ENCODE peak calls at places on chromosomes 3 and 15, in six cellular contexts. One of them, this sample, is unnamed.

GRCh38 chr3:108022316-108023150 is 68.3 kb downstream of the CD47 start:
- DNase-seq in neuronal stem cell: no peak
- DNase-seq in IMR-90: no peak
- DNase-seq in mesenchymal stem cell: peak
- DNase-seq in trophoblast cell: peak
- DNase-seq in H9: no peak
- DNase-seq in this sample: no peak

GRCh38 chr3:46971151-46971550 is 5.4 kb downstream of the CCDC12 start:
- DNase-seq in neuronal stem cell: no peak
- DNase-seq in IMR-90: no peak
- DNase-seq in mesenchymal stem cell: no peak
- DNase-seq in trophoblast cell: no peak
- DNase-seq in H9: no peak
- DNase-seq in this sample: no peak

GRCh38 chr3:103052236-103052830 is 617.5 kb downstream of the ZPLD1 start:
- DNase-seq in neuronal stem cell: no peak
- DNase-seq in IMR-90: no peak
- DNase-seq in mesenchymal stem cell: no peak
- DNase-seq in trophoblast cell: no peak
- DNase-seq in H9: no peak
- DNase-seq in this sample: no peak

GRCh38 chr3:46981932-46982471 is 2.5 kb downstream of the NBEAL2 start:
- DNase-seq in neuronal stem cell: no peak
- DNase-seq in IMR-90: no peak
- DNase-seq in mesenchymal stem cell: no peak
- DNase-seq in trophoblast cell: no peak
- DNase-seq in H9: peak
- DNase-seq in this sample: no peak

GRCh38 chr3:126912491-126913195 is 70.3 kb upstream of the PLXNA1 start:
- DNase-seq in neuronal stem cell: no peak
- DNase-seq in IMR-90: no peak
- DNase-seq in mesenchymal stem cell: no peak
- DNase-seq in trophoblast cell: no peak
- DNase-seq in H9: no peak
- DNase-seq in this sample: no peak

GRCh38 chr3:117219296-117219695 is 509.7 kb downstream of the TUSC7 start:
- DNase-seq in neuronal stem cell: no peak
- DNase-seq in IMR-90: peak
- DNase-seq in mesenchymal stem cell: no peak
- DNase-seq in trophoblast cell: no peak
- DNase-seq in H9: no peak
- DNase-seq in this sample: no peak

GRCh38 chr15:90296996-90297395 is 31.5 kb downstream of the NGRN start:
- DNase-seq in neuronal stem cell: no peak
- DNase-seq in IMR-90: no peak
- DNase-seq in mesenchymal stem cell: no peak
- DNase-seq in trophoblast cell: no peak
- DNase-seq in H9: no peak
- DNase-seq in this sample: no peak

GRCh38 chr3:45064512-45065372 is 38.6 kb downstream of the CLEC3B start:
- DNase-seq in neuronal stem cell: no peak
- DNase-seq in IMR-90: peak
- DNase-seq in mesenchymal stem cell: peak
- DNase-seq in trophoblast cell: peak
- DNase-seq in H9: no peak
- DNase-seq in this sample: no peak

GRCh38 chr3:72031581-72031980 is 246.6 kb upstream of the PROK2 start:
- DNase-seq in neuronal stem cell: no peak
- DNase-seq in IMR-90: peak
- DNase-seq in mesenchymal stem cell: peak
- DNase-seq in trophoblast cell: peak
- DNase-seq in H9: no peak
- DNase-seq in this sample: no peak

GRCh38 chr3:147572970-147573340 is 163.8 kb downstream of the ZIC1 start:
- DNase-seq in neuronal stem cell: no peak
- DNase-seq in IMR-90: no peak
- DNase-seq in mesenchymal stem cell: no peak
- DNase-seq in trophoblast cell: peak
- DNase-seq in H9: no peak
- DNase-seq in this sample: no peak

GRCh38 chr15:77518458-77518857 is 97.8 kb downstream of the HMG20A start:
- DNase-seq in neuronal stem cell: no peak
- DNase-seq in IMR-90: no peak
- DNase-seq in mesenchymal stem cell: no peak
- DNase-seq in trophoblast cell: no peak
- DNase-seq in H9: no peak
- DNase-seq in this sample: no peak

GRCh38 chr3:167750273-167750971 is 14.9 kb downstream of the SERPINI1 start:
- DNase-seq in neuronal stem cell: no peak
- DNase-seq in IMR-90: no peak
- DNase-seq in mesenchymal stem cell: no peak
- DNase-seq in trophoblast cell: no peak
- DNase-seq in H9: no peak
- DNase-seq in this sample: no peak

GRCh38 chr3:22886394-22886793 is 316.7 kb upstream of the UBE2E2 start:
- DNase-seq in neuronal stem cell: no peak
- DNase-seq in IMR-90: no peak
- DNase-seq in mesenchymal stem cell: no peak
- DNase-seq in trophoblast cell: no peak
- DNase-seq in H9: no peak
- DNase-seq in this sample: no peak

GRCh38 chr3:141272906-141273662 is 41.5 kb downstream of the PXYLP1 start:
- DNase-seq in neuronal stem cell: no peak
- DNase-seq in IMR-90: peak
- DNase-seq in mesenchymal stem cell: peak
- DNase-seq in trophoblast cell: no peak
- DNase-seq in H9: no peak
- DNase-seq in this sample: no peak

GRCh38 chr3:124926426-124927116 is 8.0 kb downstream of the MUC13 start:
- DNase-seq in neuronal stem cell: no peak
- DNase-seq in IMR-90: peak
- DNase-seq in mesenchymal stem cell: no peak
- DNase-seq in trophoblast cell: no peak
- DNase-seq in H9: no peak
- DNase-seq in this sample: no peak

GRCh38 chr3:58335432-58335947 is 2.8 kb downstream of the PXK start:
- DNase-seq in neuronal stem cell: no peak
- DNase-seq in IMR-90: no peak
- DNase-seq in mesenchymal stem cell: no peak
- DNase-seq in trophoblast cell: no peak
- DNase-seq in H9: no peak
- DNase-seq in this sample: no peak

GRCh38 chr3:58333206-58334012 is 717 bp downstream of the PXK start:
- DNase-seq in neuronal stem cell: peak
- DNase-seq in IMR-90: no peak
- DNase-seq in mesenchymal stem cell: no peak
- DNase-seq in trophoblast cell: peak
- DNase-seq in H9: peak
- DNase-seq in this sample: no peak

GRCh38 chr3:58332575-58333179 is at the start of gene PXK:
- DNase-seq in neuronal stem cell: peak
- DNase-seq in IMR-90: peak
- DNase-seq in mesenchymal stem cell: peak
- DNase-seq in trophoblast cell: peak
- DNase-seq in H9: peak
- DNase-seq in this sample: peak

GRCh38 chr3:58331593-58332152 is 1.0 kb upstream of the PXK start:
- DNase-seq in neuronal stem cell: no peak
- DNase-seq in IMR-90: no peak
- DNase-seq in mesenchymal stem cell: no peak
- DNase-seq in trophoblast cell: no peak
- DNase-seq in H9: no peak
- DNase-seq in this sample: no peak

GRCh38 chr3:58334013-58334321 is 1.3 kb downstream of the PXK start:
- DNase-seq in neuronal stem cell: no peak
- DNase-seq in IMR-90: no peak
- DNase-seq in mesenchymal stem cell: peak
- DNase-seq in trophoblast cell: no peak
- DNase-seq in H9: no peak
- DNase-seq in this sample: no peak
- H3K18ac ChIP-seq in neuronal stem cell: no peak
- H3K18ac ChIP-seq in IMR-90: peak
- H3K18ac ChIP-seq in mesenchymal stem cell: no peak
- H3K18ac ChIP-seq in trophoblast cell: no peak
- H3K18ac ChIP-seq in H9: no peak
- H3K18ac ChIP-seq in this sample: no peak

DNA sequence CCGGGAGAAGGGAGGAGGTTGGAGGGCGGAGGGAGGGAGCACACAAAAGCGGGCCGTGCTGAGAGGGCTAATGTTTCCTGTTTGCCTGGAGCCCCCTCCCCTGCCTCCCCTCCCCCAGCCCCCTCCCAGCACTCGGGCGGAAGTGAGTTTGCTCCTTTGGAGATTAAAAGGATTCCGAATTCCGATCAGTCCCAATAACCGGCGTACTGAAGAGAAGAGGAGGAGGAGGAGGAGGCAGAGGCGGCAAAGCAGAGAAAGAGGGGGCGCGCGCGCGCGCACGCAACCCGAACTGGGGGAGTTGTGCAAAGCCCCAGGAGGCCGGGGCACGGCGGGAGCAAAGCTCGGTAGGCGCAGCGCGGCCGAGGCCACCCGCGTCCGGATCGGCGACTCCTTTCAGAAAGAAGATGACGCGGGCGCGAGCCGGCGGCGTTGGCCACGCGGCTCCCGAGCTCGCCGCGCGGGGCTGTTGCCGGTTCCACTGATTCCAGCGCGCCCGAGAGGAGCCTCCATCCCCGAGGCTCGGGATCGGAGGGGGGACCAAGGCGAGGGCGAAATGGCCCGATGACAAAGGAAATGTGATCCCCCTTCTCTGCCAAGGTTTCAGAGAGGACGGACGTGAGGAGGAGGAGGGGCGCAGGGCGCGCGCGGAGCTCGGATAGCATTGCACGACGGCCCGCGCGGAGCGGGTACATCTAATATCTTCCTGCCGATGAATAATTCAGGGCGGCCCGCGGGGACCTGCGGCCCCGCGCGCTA is 1.2 kb upstream of the TRIM71 start:
- DNase-seq in neuronal stem cell: peak
- DNase-seq in IMR-90: no peak
- DNase-seq in mesenchymal stem cell: peak
- DNase-seq in trophoblast cell: peak
- DNase-seq in H9: peak
- DNase-seq in this sample: peak
- H2AFZ ChIP-seq in neuronal stem cell: peak
- H2AFZ ChIP-seq in IMR-90: peak
- H2AFZ ChIP-seq in mesenchymal stem cell: no peak
- H2AFZ ChIP-seq in trophoblast cell: peak
- H2AFZ ChIP-seq in H9: no peak
- H2AFZ ChIP-seq in this sample: no peak

GRCh38 chr3:155500429-155500828 is 206.9 kb upstream of the STRIT1 start:
- DNase-seq in neuronal stem cell: no peak
- DNase-seq in IMR-90: no peak
- DNase-seq in mesenchymal stem cell: no peak
- DNase-seq in trophoblast cell: no peak
- DNase-seq in H9: no peak
- DNase-seq in this sample: no peak

GRCh38 chr3:155494332-155494731 is 200.8 kb upstream of the STRIT1 start:
- DNase-seq in neuronal stem cell: no peak
- DNase-seq in IMR-90: no peak
- DNase-seq in mesenchymal stem cell: no peak
- DNase-seq in trophoblast cell: no peak
- DNase-seq in H9: no peak
- DNase-seq in this sample: no peak

GRCh38 chr3:155495387-155495786 is 201.9 kb upstream of the STRIT1 start:
- DNase-seq in neuronal stem cell: no peak
- DNase-seq in IMR-90: peak
- DNase-seq in mesenchymal stem cell: peak
- DNase-seq in trophoblast cell: no peak
- DNase-seq in H9: no peak
- DNase-seq in this sample: no peak

GRCh38 chr3:155496206-155496605 is 202.7 kb upstream of the STRIT1 start:
- DNase-seq in neuronal stem cell: no peak
- DNase-seq in IMR-90: no peak
- DNase-seq in mesenchymal stem cell: no peak
- DNase-seq in trophoblast cell: no peak
- DNase-seq in H9: no peak
- DNase-seq in this sample: no peak

DNA sequence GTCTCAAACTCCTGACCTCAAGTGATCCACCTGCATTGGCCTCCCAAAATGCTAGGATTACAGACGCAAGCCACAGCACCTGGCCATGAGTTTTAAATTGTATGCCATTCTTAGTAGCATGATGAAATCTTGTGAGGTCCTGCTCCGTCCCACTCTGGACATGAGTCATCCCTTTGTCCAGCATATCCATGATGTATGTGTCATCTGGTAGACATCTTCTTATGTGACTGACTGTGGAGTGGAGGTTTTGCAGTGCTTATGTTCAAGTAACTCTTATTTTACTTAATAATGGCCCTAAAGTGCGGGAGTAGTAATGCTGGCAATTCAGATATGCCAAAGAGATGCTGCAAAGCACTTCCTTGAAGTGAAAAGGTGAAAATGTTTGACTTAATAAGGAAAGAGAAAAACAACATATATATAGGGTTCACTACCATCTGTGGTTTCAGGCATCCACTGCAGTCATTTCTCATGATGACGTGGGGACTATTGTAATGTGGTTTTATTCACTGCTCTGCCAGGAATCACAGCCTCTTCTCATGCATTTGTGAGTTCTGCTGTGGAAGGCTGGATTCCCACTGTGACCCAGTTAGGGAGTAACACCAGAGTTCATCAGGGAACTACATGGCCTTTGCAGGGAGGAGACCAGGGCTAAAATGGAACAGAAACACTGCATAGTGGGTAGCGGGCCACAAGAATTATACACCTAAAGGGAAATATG is 204.6 kb upstream of the STRIT1 start:
- DNase-seq in neuronal stem cell: no peak
- DNase-seq in IMR-90: peak
- DNase-seq in mesenchymal stem cell: peak
- DNase-seq in trophoblast cell: peak
- DNase-seq in H9: no peak
- DNase-seq in this sample: no peak
- H3K18ac ChIP-seq in neuronal stem cell: no peak
- H3K18ac ChIP-seq in IMR-90: no peak
- H3K18ac ChIP-seq in mesenchymal stem cell: no peak
- H3K18ac ChIP-seq in trophoblast cell: no peak
- H3K18ac ChIP-seq in H9: no peak
- H3K18ac ChIP-seq in this sample: no peak

GRCh38 chr15:96329403-96329981 is 1.0 kb upstream of the NR2F2 start:
- DNase-seq in neuronal stem cell: no peak
- DNase-seq in IMR-90: no peak
- DNase-seq in mesenchymal stem cell: peak
- DNase-seq in trophoblast cell: no peak
- DNase-seq in H9: no peak
- DNase-seq in this sample: no peak

GRCh38 chr15:96330064-96330449 is 443 bp upstream of the NR2F2 start:
- DNase-seq in neuronal stem cell: no peak
- DNase-seq in IMR-90: peak
- DNase-seq in mesenchymal stem cell: peak
- DNase-seq in trophoblast cell: peak
- DNase-seq in H9: peak
- DNase-seq in this sample: peak

GRCh38 chr15:96331942-96332853 is 1.7 kb downstream of the NR2F2 start:
- DNase-seq in neuronal stem cell: peak
- DNase-seq in IMR-90: no peak
- DNase-seq in mesenchymal stem cell: peak
- DNase-seq in trophoblast cell: peak
- DNase-seq in H9: peak
- DNase-seq in this sample: peak

GRCh38 chr15:96331141-96331941 is 841 bp downstream of the NR2F2 start:
- DNase-seq in neuronal stem cell: peak
- DNase-seq in IMR-90: no peak
- DNase-seq in mesenchymal stem cell: peak
- DNase-seq in trophoblast cell: peak
- DNase-seq in H9: peak
- DNase-seq in this sample: peak

GRCh38 chr15:96330450-96331140 is at the start of gene NR2F2:
- DNase-seq in neuronal stem cell: peak
- DNase-seq in IMR-90: peak
- DNase-seq in mesenchymal stem cell: peak
- DNase-seq in trophoblast cell: peak
- DNase-seq in H9: peak
- DNase-seq in this sample: peak
- H2AFZ ChIP-seq in neuronal stem cell: peak
- H2AFZ ChIP-seq in IMR-90: peak
- H2AFZ ChIP-seq in mesenchymal stem cell: no peak
- H2AFZ ChIP-seq in trophoblast cell: peak
- H2AFZ ChIP-seq in H9: no peak
- H2AFZ ChIP-seq in this sample: no peak